ENCODE peak calls at places on chromosomes 5 and 9, in four cellular contexts. P, D, W and T are unnamed samples.
A peak's percentile ranks its signal among the peaks of the same experiment; 100 is the strongest.

GRCh38 chr9:132631280-132631679 is 38.5 kb downstream of the DDX31 start:
- DNase-seq in P (no peak), D (no peak), W (no peak), T (no peak)

GRCh38 chr9:121744002-121744686 is 92.7 kb downstream of the DAB2IP start:
- DNase-seq in D (no peak), P (peak; percentile 74), W (peak; percentile 66), T (peak; percentile 68)

GRCh38 chr9:78428640-78429039 is 131.7 kb downstream of the PSAT1 start:
- DNase-seq in D (no peak), P (no peak), W (no peak), T (no peak)

GRCh38 chr5:132438931-132439330 is 51.6 kb downstream of the IRF1 start:
- DNase-seq in W (no peak), P (no peak), D (no peak), T (no peak)

GRCh38 chr5:60829490-60830266 is 14.4 kb downstream of the ELOVL7 start:
- DNase-seq in D (no peak), P (no peak), W (no peak), T (no peak)

GRCh38 chr5:106853266-106853665 is 817.5 kb downstream of the EFNA5 start:
- DNase-seq in W (no peak), P (no peak), D (no peak), T (no peak)

GRCh38 chr9:92266486-92266885 is 27.0 kb downstream of the IARS1 start:
- DNase-seq in W (no peak), P (no peak), D (no peak), T (no peak)

GRCh38 chr5:28156981-28157380 is 1118.6 kb upstream of the CDH9 start:
- DNase-seq in D (no peak), P (no peak), W (no peak), T (no peak)

GRCh38 chr9:109817146-109817845 is 37.3 kb downstream of the PALM2AKAP2 start:
- DNase-seq in W (no peak), D (no peak), P (no peak), T (no peak)

GRCh38 chr9:36093384-36093783 is 43.1 kb upstream of the GLIPR2 start:
- DNase-seq in W (no peak), D (no peak), P (no peak), T (no peak)

GRCh38 chr5:72441861-72442540 is 65.2 kb downstream of the ZNF366 start:
- DNase-seq in W (no peak), P (no peak), D (no peak), T (no peak)

GRCh38 chr5:34460496-34460895 is 195.6 kb upstream of the RAI14 start:
- DNase-seq in P (no peak), D (no peak), W (no peak), T (no peak)

GRCh38 chr9:21583628-21584027 is 101.5 kb upstream of the IFNE start:
- DNase-seq in W (no peak), D (no peak), P (no peak), T (no peak)

GRCh38 chr9:86443992-86444391 is 89.8 kb upstream of the TUT7 start:
- DNase-seq in W (no peak), P (no peak), D (no peak), T (no peak)

GRCh38 chr5:132641241-132641723 is 16.7 kb upstream of the IL13 start:
- DNase-seq in P (no peak), W (no peak), D (no peak), T (no peak)

GRCh38 chr5:103218164-103218563 is 40.4 kb upstream of the MACIR start:
- DNase-seq in D (no peak), P (peak; percentile 9), W (no peak), T (no peak)

GRCh38 chr5:88394531-88395185 is 126.0 kb upstream of the TMEM161B start:
- DNase-seq in W (no peak), P (no peak), D (no peak), T (no peak)

GRCh38 chr9:35814106-35814840 is 569 bp downstream of the HINT2 start:
- DNase-seq in P (peak; percentile 84), W (peak; percentile 62), D (no peak), T (peak; percentile 69)

GRCh38 chr9:100474082-100474949 is 1.4 kb downstream of the TMEFF1 start:
- DNase-seq in D (no peak), W (no peak), P (no peak), T (peak; percentile 42)

GRCh38 chr5:78907255-78907886 is 77.7 kb downstream of the ARSB start:
- DNase-seq in W (no peak), D (peak; percentile 34), P (no peak), T (no peak)

GRCh38 chr5:64331597-64332277 is 166.1 kb downstream of the RNF180 start:
- DNase-seq in W (no peak), P (no peak), D (no peak), T (no peak)

GRCh38 chr5:32465076-32465475 is 20.5 kb upstream of the ZFR start:
- DNase-seq in W (no peak), D (no peak), P (no peak), T (no peak)

GRCh38 chr5:157312492-157312891 is 46.6 kb downstream of the CYFIP2 start:
- DNase-seq in D (peak; percentile 59), P (peak; percentile 62), W (peak; percentile 60), T (peak; percentile 82)

GRCh38 chr9:120393386-120394057 is 186.4 kb downstream of the CDK5RAP2 start:
- DNase-seq in D (no peak), W (no peak), P (no peak), T (no peak)

GRCh38 chr5:84274585-84275468 is 109.9 kb downstream of the EDIL3 start:
- DNase-seq in P (peak; percentile 9), D (no peak), W (no peak), T (peak; percentile 22)

GRCh38 chr9:124022201-124023121 is 10.9 kb downstream of the LHX2 start:
- DNase-seq in P (peak; percentile 24), D (no peak), W (peak; percentile 89), T (peak; percentile 93)

GRCh38 chr9:71647094-71647591 is 121.2 kb downstream of the CEMIP2 start:
- DNase-seq in P (no peak), W (peak; percentile 61), D (peak; percentile 16), T (no peak)

GRCh38 chr9:131045300-131046092 is 36.5 kb downstream of the LAMC3 start:
- DNase-seq in W (peak; percentile 92), P (no peak), D (no peak), T (no peak)

GRCh38 chr5:15693933-15694332 is 194.0 kb downstream of the FBXL7 start:
- DNase-seq in D (no peak), P (no peak), W (no peak), T (no peak)

GRCh38 chr5:61919920-61920319 is 386.1 kb upstream of the KIF2A start:
- DNase-seq in D (no peak), W (no peak), P (peak; percentile 56), T (no peak)

GRCh38 chr9:88998911-88999310 is 7.6 kb downstream of the S1PR3 start:
- DNase-seq in D (no peak), P (no peak), W (no peak), T (no peak)

GRCh38 chr5:69030663-69031062 is 63.2 kb upstream of the SLC30A5 start:
- DNase-seq in W (no peak), D (no peak), P (no peak), T (peak; percentile 54)

GRCh38 chr9:1077616-1078015 is 27.5 kb downstream of the DMRT2 start:
- DNase-seq in P (no peak), W (no peak), D (no peak), T (no peak)

GRCh38 chr9:73121375-73121935 is 30.2 kb upstream of the ANXA1 start:
- DNase-seq in P (no peak), D (no peak), W (no peak), T (no peak)

GRCh38 chr9:15570769-15571168 is 17.9 kb downstream of the CCDC171 start:
- DNase-seq in W (no peak), D (no peak), P (no peak), T (peak; percentile 8)

DNA sequence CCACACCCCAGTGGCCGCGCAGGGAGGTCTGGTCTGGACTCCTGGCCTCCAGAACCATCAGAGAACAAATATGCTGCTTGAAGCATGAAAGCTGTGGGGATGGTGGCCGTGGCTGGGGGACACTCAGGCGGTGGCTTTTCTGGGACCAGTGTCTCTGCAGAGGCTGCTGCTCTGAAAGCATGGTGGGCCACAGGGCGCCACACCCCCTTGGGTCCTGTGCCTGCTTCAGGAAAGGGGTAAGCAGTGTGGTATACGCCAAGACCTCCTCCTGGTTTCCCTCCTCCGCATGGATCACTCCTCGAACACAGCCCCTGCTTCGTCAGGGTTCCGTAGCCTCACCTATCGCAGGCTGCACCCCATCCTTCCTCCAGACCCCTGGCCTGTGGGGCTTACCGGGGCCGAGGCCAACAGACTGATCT is 19.7 kb upstream of the TERT start:
- DNase-seq in D (no peak), P (no peak), W (no peak), T (no peak)
- TF ChIP-seq NFIC in D (no peak), P (no peak), W (no peak), T (no peak)

GRCh38 chr5:111930905-111931461 is 174.0 kb upstream of the NREP start:
- DNase-seq in D (no peak), W (no peak), P (no peak), T (no peak)

GRCh38 chr5:111932628-111933027 is 175.6 kb upstream of the NREP start:
- DNase-seq in D (no peak), W (no peak), P (no peak), T (no peak)

GRCh38 chr5:111930407-111930806 is 173.4 kb upstream of the NREP start:
- DNase-seq in D (no peak), W (no peak), P (no peak), T (no peak)

GRCh38 chr5:111931658-111932057 is 174.7 kb upstream of the NREP start:
- DNase-seq in W (no peak), D (no peak), P (no peak), T (no peak)

GRCh38 chr5:111932207-111932606 is 175.2 kb upstream of the NREP start:
- DNase-seq in W (no peak), D (no peak), P (no peak), T (no peak)
- TF ChIP-seq TAF1 in W (no peak), D (no peak), P (no peak), T (no peak)

GRCh38 chr5:129903466-129904101 is 681 bp upstream of the CHSY3 start:
- DNase-seq in D (no peak), P (no peak), W (no peak), T (no peak)
- H3K9ac ChIP-seq in D (no peak overlapping the region), P (no peak overlapping the region), W (no peak overlapping the region), T (no peak overlapping the region)

DNA sequence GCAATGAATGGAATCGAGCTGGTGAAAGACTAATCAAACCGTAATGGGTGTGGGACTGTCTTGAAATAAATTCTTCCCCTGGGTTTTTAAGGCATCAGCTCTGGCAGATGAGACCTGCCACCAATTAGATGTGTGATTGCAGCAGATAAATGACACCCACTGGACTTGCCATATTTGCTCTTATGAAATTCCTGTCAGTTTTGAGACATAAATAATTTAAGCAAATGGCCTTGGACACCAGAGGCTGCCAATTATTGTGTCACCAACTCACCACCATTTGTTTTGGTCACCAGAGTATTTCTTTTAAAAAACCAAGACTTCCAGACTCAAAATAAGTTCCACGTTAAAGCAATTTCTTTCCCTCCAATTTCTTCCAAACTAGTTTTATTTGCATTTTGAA is 135.9 kb upstream of the RGMB start:
- DNase-seq in W (no peak), D (no peak), P (no peak), T (no peak)
- TF ChIP-seq NFIC in W (no peak), D (no peak), P (no peak), T (no peak)

GRCh38 chr5:147085409-147085808 is 149.4 kb upstream of the STK32A start:
- DNase-seq in P (no peak), D (no peak), W (no peak), T (no peak)

GRCh38 chr5:147080391-147080790 is 154.4 kb upstream of the STK32A start:
- DNase-seq in D (no peak), P (no peak), W (no peak), T (no peak)

GRCh38 chr5:147081256-147081872 is 153.5 kb upstream of the STK32A start:
- DNase-seq in P (no peak), W (no peak), D (no peak), T (no peak)

GRCh38 chr5:147084702-147085101 is 150.1 kb upstream of the STK32A start:
- DNase-seq in P (no peak), W (no peak), D (no peak), T (no peak)
- TF ChIP-seq TAF1 in P (no peak), W (no peak), D (no peak), T (no peak)